ENCODE peak calls at places on chromosomes 2 and 18, in four cellular contexts. One of them, this sample, is unnamed.

GRCh38 chr2:84631047-84631446 is 114.7 kb downstream of the DNAH6 start:
- DNase-seq in HepG2: peak; percentile 48
- DNase-seq in A549: peak; percentile 52
- DNase-seq in GM12878: no peak
- DNase-seq in this sample: peak; percentile 42

GRCh38 chr2:98444436-98445166 is at the start of gene INPP4A:
- DNase-seq in HepG2: peak; percentile 66
- DNase-seq in A549: peak; percentile 55
- DNase-seq in GM12878: no peak
- DNase-seq in this sample: peak; percentile 93

GRCh38 chr18:5851998-5852397 is 43.3 kb downstream of the TMEM200C start:
- DNase-seq in HepG2: no peak
- DNase-seq in A549: no peak
- DNase-seq in GM12878: no peak
- DNase-seq in this sample: no peak

GRCh38 chr2:133953524-133953923 is 300.3 kb upstream of the MGAT5 start:
- DNase-seq in HepG2: no peak
- DNase-seq in A549: no peak
- DNase-seq in GM12878: peak; percentile 51
- DNase-seq in this sample: no peak

GRCh38 chr2:12448846-12449480 is 267.8 kb upstream of the TRIB2 start:
- DNase-seq in HepG2: no peak
- DNase-seq in A549: no peak
- DNase-seq in GM12878: no peak
- DNase-seq in this sample: no peak

GRCh38 chr2:85995648-85996529 is 107.1 kb upstream of the ST3GAL5 start:
- DNase-seq in HepG2: no peak
- DNase-seq in A549: no peak
- DNase-seq in GM12878: no peak
- DNase-seq in this sample: no peak

GRCh38 chr2:156787517-156787916 is 351.3 kb downstream of the GPD2 start:
- DNase-seq in HepG2: no peak
- DNase-seq in A549: no peak
- DNase-seq in GM12878: no peak
- DNase-seq in this sample: no peak

GRCh38 chr2:131121464-131121863 is 16.3 kb downstream of the PLEKHB2 start:
- DNase-seq in HepG2: no peak
- DNase-seq in A549: no peak
- DNase-seq in GM12878: no peak
- DNase-seq in this sample: no peak

GRCh38 chr2:37612382-37612781 is 59.1 kb downstream of the CDC42EP3 start:
- DNase-seq in HepG2: no peak
- DNase-seq in A549: no peak
- DNase-seq in GM12878: no peak
- DNase-seq in this sample: no peak

GRCh38 chr18:47996091-47996541 is 65.7 kb upstream of the SMAD2 start:
- DNase-seq in HepG2: no peak
- DNase-seq in A549: no peak
- DNase-seq in GM12878: no peak
- DNase-seq in this sample: no peak

GRCh38 chr2:231245253-231246094 is 47.0 kb downstream of the ARMC9 start:
- DNase-seq in HepG2: no peak
- DNase-seq in A549: no peak
- DNase-seq in GM12878: no peak
- DNase-seq in this sample: no peak
- TF ChIP-seq CHD4 in HepG2: no peak
- TF ChIP-seq CHD4 in A549: no peak
- TF ChIP-seq CHD4 in GM12878: no peak
- TF ChIP-seq CHD4 in this sample: no peak

GRCh38 chr2:168740360-168740759 is 62.1 kb upstream of the NOSTRIN start:
- DNase-seq in HepG2: no peak
- DNase-seq in A549: no peak
- DNase-seq in GM12878: no peak
- DNase-seq in this sample: no peak

GRCh38 chr2:168734199-168734746 is 68.2 kb upstream of the NOSTRIN start:
- DNase-seq in HepG2: no peak
- DNase-seq in A549: no peak
- DNase-seq in GM12878: no peak
- DNase-seq in this sample: no peak

GRCh38 chr2:168736636-168737424 is 65.6 kb upstream of the NOSTRIN start:
- DNase-seq in HepG2: no peak
- DNase-seq in A549: no peak
- DNase-seq in GM12878: no peak
- DNase-seq in this sample: no peak

GRCh38 chr2:168740788-168741187 is 61.6 kb upstream of the NOSTRIN start:
- DNase-seq in HepG2: no peak
- DNase-seq in A549: no peak
- DNase-seq in GM12878: no peak
- DNase-seq in this sample: peak; percentile 32

DNA sequence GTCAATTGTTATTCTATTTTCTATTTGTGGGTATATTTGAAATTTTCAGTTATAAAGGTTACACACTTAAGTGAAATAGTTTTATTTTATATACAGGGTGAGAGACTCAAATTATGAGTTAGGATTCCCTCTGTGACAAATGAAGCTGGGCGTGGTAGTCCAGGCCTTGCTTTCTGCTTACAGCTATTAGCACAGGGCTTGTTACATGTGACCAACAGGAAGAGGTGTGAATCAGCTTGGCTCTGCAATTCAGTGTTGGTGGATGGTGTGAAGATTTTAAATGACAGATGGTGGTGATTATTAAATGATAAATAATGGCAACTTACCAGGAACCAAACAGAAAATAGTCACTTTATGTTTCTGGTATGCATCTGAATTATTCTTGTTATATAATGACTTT is 64.4 kb upstream of the NOSTRIN start:
- DNase-seq in HepG2: no peak
- DNase-seq in A549: no peak
- DNase-seq in GM12878: no peak
- DNase-seq in this sample: no peak
- TF ChIP-seq CHD4 in HepG2: no peak
- TF ChIP-seq CHD4 in A549: no peak
- TF ChIP-seq CHD4 in GM12878: no peak
- TF ChIP-seq CHD4 in this sample: no peak

DNA sequence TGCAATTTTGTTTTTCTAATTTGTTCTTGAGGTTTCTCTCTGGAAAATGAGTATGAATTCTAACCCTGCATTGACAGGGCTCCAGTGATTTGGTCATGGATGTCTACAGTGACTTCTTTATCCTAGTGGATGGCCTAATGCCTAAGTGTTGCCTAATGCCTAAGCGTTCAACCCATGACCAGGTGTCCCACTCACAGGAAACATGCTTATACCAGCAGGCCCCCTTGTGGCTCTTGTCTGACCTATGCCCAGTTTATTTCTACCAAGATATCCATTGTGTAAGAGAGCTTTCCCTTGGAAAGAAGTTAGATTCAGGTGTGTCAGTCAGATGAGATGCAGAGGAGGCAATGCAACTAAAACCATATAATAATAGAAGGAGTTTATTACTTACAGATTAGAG is 77.8 kb upstream of the HNMT start:
- DNase-seq in HepG2: peak; percentile 83
- DNase-seq in A549: no peak
- DNase-seq in GM12878: no peak
- DNase-seq in this sample: no peak
- TF ChIP-seq CHD4 in HepG2: no peak
- TF ChIP-seq CHD4 in A549: no peak
- TF ChIP-seq CHD4 in GM12878: no peak
- TF ChIP-seq CHD4 in this sample: no peak

DNA sequence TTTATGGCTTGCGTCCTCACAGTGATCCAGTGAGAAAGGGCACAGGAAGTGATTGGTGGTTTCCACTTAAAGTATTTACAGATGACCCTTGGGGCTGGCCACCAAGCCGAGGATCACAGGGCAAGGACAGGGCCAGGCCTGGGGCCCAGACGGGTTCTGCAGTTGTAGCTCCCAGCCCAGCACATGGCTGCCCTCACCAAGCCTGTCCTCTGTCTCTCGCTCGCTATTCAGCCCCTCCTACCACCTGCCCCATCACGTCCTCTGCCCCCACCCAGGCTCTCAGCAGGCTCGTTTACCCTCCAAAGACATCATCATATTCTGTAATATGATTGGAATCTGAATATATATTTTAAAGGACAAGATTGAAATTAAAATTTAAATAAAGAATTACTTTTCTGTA is 246.0 kb downstream of the KLHL29 start:
- DNase-seq in HepG2: no peak
- DNase-seq in A549: no peak
- DNase-seq in GM12878: no peak
- DNase-seq in this sample: no peak
- TF ChIP-seq CHD4 in HepG2: no peak
- TF ChIP-seq CHD4 in A549: no peak
- TF ChIP-seq CHD4 in GM12878: no peak
- TF ChIP-seq CHD4 in this sample: no peak

GRCh38 chr18:42758851-42759250 is 356.6 kb downstream of the RIT2 start:
- DNase-seq in HepG2: no peak
- DNase-seq in A549: no peak
- DNase-seq in GM12878: no peak
- DNase-seq in this sample: no peak
- TF ChIP-seq CHD4 in HepG2: no peak
- TF ChIP-seq CHD4 in A549: no peak
- TF ChIP-seq CHD4 in GM12878: no peak
- TF ChIP-seq CHD4 in this sample: no peak

DNA sequence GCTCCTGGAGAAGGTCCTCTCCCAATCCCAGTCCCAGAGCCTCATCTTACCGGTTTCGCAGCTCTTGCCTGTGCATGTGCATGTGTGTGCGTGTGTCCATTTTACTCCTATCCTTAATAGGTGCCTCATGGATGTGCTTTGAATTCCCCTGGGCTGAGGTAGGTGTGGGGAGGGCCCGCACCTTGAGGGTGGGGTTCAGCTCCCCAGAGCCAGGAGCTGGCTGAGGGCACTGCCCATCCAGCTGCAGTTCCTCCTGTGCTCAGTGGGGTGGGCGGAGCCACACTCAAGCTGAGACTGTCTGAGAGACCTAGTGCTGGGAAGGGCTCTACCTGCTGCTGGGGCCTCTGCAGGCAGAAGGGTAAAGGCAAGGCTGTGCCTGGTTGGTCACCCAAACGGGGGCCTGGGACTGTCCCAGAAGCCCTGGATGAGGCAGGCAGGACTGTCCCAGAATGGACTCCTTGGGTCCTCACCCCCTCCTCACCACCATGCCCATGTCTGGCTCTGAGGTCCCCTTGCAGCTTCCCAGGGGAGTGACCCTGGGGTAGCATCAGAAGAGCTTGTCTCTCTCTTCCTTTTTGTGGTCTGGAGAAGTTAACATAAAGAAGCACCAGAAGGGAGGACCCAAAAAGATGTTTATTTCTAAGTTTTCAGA is 8.9 kb downstream of the GDF7 start:
- DNase-seq in HepG2: peak; percentile 78
- DNase-seq in A549: no peak
- DNase-seq in GM12878: peak; percentile 15
- DNase-seq in this sample: no peak
- TF ChIP-seq CHD4 in HepG2: no peak
- TF ChIP-seq CHD4 in A549: no peak
- TF ChIP-seq CHD4 in GM12878: no peak
- TF ChIP-seq CHD4 in this sample: no peak

GRCh38 chr2:45681675-45682074 is 30.2 kb downstream of the PRKCE start:
- DNase-seq in HepG2: peak; percentile 13
- DNase-seq in A549: peak; percentile 55
- DNase-seq in GM12878: no peak
- DNase-seq in this sample: no peak
- TF ChIP-seq CHD4 in HepG2: no peak
- TF ChIP-seq CHD4 in A549: no peak
- TF ChIP-seq CHD4 in GM12878: no peak
- TF ChIP-seq CHD4 in this sample: no peak

DNA sequence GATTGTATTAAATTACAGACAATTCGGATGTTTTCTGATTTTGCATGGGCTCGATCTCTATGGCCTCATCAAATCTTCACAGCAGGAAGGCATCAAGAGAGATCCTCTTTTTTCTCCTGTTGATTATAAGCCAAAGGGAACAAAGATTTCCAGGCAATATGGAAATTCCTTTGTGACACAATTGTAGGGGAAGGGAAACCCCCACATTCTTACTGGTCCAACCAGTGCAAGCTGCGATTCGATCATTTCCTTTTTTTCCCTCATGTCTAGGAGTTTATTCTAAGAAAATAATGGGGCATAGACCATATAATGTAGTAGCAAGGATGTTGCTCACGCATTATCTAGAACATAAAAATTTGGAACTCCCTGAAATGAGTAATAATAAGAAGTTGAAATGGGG is 87.7 kb downstream of the LYPD6 start:
- DNase-seq in HepG2: no peak
- DNase-seq in A549: no peak
- DNase-seq in GM12878: no peak
- DNase-seq in this sample: no peak
- TF ChIP-seq CHD4 in HepG2: no peak
- TF ChIP-seq CHD4 in A549: no peak
- TF ChIP-seq CHD4 in GM12878: no peak
- TF ChIP-seq CHD4 in this sample: no peak